ENCODE peak calls at places on chromosomes 13 and 19, in eight cellular contexts. R, P, J, X, S, F, W and Y are unnamed samples.

GRCh38 chr13:113397606-113398425 is 33.9 kb upstream of the GRTP1 start:
- DNase-seq in W (no peak), F (no peak), S (no peak), R (no peak), J (no peak), P (no peak), X (no peak), Y (no peak)

GRCh38 chr13:103471896-103472295 is 405.7 kb upstream of the SLC10A2 start:
- DNase-seq in S (no peak), X (no peak), W (no peak), P (no peak), R (peak), J (no peak), F (no peak), Y (no peak)

GRCh38 chr13:47945738-47946137 is 55.3 kb downstream of the SUCLA2 start:
- DNase-seq in F (no peak), P (peak), S (peak), W (no peak), X (no peak), J (no peak), R (no peak), Y (peak)

GRCh38 chr13:97492257-97492656 is 58.3 kb downstream of the RAP2A start:
- DNase-seq in S (no peak), R (no peak), X (no peak), P (no peak), W (no peak), F (no peak), J (no peak), Y (no peak)

GRCh38 chr13:104011505-104012270 is 945.5 kb upstream of the SLC10A2 start:
- DNase-seq in J (no peak), P (no peak), X (no peak), R (peak), F (no peak), S (peak), W (no peak), Y (no peak)

GRCh38 chr19:17865364-17866311 is 5.9 kb downstream of the RPL18A start:
- DNase-seq in F (no peak), R (peak), P (no peak), W (no peak), X (no peak), S (no peak), J (no peak), Y (no peak)

GRCh38 chr19:28399187-28399586 is 813.8 kb downstream of the UQCRFS1 start:
- DNase-seq in J (no peak), X (no peak), R (no peak), W (no peak), P (no peak), F (no peak), S (no peak), Y (no peak)

GRCh38 chr19:12825259-12826131 is 8.9 kb downstream of the RTBDN start:
- DNase-seq in F (no peak), P (peak), X (no peak), J (no peak), S (peak), W (no peak), R (peak), Y (no peak)

GRCh38 chr19:3131168-3131567 is 4.7 kb upstream of the GNA15 start:
- DNase-seq in J (no peak), X (no peak), S (no peak), W (no peak), R (no peak), F (no peak), P (no peak), Y (no peak)

GRCh38 chr13:50635504-50635903 is 208.0 kb downstream of the DLEU7 start:
- DNase-seq in F (no peak), J (no peak), P (peak), X (no peak), R (no peak), S (peak), W (peak), Y (peak)

GRCh38 chr19:50358483-50359431 is 6.7 kb downstream of the NAPSA start:
- DNase-seq in W (no peak), J (no peak), P (peak), X (peak), R (no peak), S (no peak), F (peak), Y (peak)

GRCh38 chr13:26785845-26786630 is 25.5 kb upstream of the GPR12 start:
- DNase-seq in X (no peak), R (peak), S (no peak), W (no peak), F (no peak), J (no peak), P (peak), Y (no peak)
- H3K4me3 ChIP-seq in X (peak), R (peak), S (no peak), W (no peak), F (no peak), J (no peak), P (no peak), Y (no peak)

GRCh38 chr13:94860981-94861407 is 148.6 kb upstream of the SOX21 start:
- DNase-seq in F (no peak), J (no peak), S (peak), W (no peak), P (peak), R (no peak), X (no peak), Y (peak)
- H3K4me3 ChIP-seq in F (no peak), J (no peak), S (no peak), W (no peak), P (peak), R (no peak), X (peak), Y (peak)

GRCh38 chr19:2050991-2051770 is at the start of gene MKNK2:
- DNase-seq in J (peak), F (peak), X (peak), R (peak), P (peak), W (no peak), S (peak), Y (peak)

GRCh38 chr19:2053601-2054389 is 2.8 kb upstream of the MKNK2 start:
- DNase-seq in F (peak), S (no peak), X (no peak), R (no peak), W (no peak), P (no peak), J (no peak), Y (peak)

GRCh38 chr19:2050349-2050990 is 574 bp downstream of the MKNK2 start:
- DNase-seq in W (no peak), J (no peak), F (peak), X (no peak), S (no peak), R (no peak), P (no peak), Y (no peak)

GRCh38 chr19:2049741-2050348 is 1.2 kb downstream of the MKNK2 start:
- DNase-seq in R (peak), W (peak), X (peak), S (peak), J (no peak), P (peak), F (peak), Y (peak)

GRCh38 chr19:2051771-2052704 is 994 bp upstream of the MKNK2 start:
- DNase-seq in J (no peak), R (no peak), W (no peak), X (no peak), P (no peak), S (no peak), F (peak), Y (no peak)
- H3K4me3 ChIP-seq in J (peak), R (peak), W (peak), X (peak), P (no peak), S (peak), F (no peak), Y (no peak)

GRCh38 chr13:94712812-94713555 is 639 bp upstream of the SOX21 start:
- DNase-seq in P (peak), J (no peak), X (no peak), F (peak), W (no peak), S (peak), R (peak), Y (peak)
- H3K4me3 ChIP-seq in P (no peak), J (peak), X (peak), F (no peak), W (peak), S (peak), R (peak), Y (no peak)

GRCh38 chr13:27037571-27037970 is 134.0 kb downstream of the USP12 start:
- DNase-seq in W (no peak), X (no peak), F (no peak), P (no peak), J (no peak), S (peak), R (no peak), Y (no peak)

GRCh38 chr13:27036236-27036981 is 135.2 kb downstream of the USP12 start:
- DNase-seq in X (no peak), J (peak), F (no peak), W (no peak), R (no peak), S (peak), P (peak), Y (peak)

GRCh38 chr13:27034678-27035111 is 136.9 kb downstream of the USP12 start:
- DNase-seq in X (peak), F (no peak), R (peak), S (peak), J (no peak), W (no peak), P (no peak), Y (no peak)

GRCh38 chr13:27037171-27037570 is 134.4 kb downstream of the USP12 start:
- DNase-seq in X (no peak), J (no peak), S (no peak), W (no peak), P (no peak), F (no peak), R (no peak), Y (no peak)

DNA sequence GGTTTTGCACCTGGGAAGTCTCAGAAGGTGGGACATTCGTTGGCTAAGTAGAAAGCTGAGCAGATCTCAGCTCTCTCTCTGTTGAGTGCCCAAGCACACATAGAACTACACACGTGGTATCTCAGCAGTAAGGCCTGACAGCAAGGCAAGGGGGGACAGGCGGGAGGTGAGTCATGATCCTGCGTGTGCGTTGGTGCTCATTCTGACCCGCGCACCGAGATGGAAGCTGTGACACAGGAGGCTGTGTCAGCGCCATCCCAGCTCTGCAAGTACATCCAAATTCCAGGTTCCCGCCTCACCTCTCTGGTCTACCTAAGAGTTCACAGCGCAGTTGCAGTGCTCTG is 135.7 kb downstream of the USP12 start:
- DNase-seq in S (peak), X (no peak), R (no peak), F (no peak), P (no peak), W (no peak), J (peak), Y (peak)
- H3K4me3 ChIP-seq in S (no peak), X (no peak), R (no peak), F (no peak), P (no peak), W (no peak), J (peak), Y (no peak)

DNA sequence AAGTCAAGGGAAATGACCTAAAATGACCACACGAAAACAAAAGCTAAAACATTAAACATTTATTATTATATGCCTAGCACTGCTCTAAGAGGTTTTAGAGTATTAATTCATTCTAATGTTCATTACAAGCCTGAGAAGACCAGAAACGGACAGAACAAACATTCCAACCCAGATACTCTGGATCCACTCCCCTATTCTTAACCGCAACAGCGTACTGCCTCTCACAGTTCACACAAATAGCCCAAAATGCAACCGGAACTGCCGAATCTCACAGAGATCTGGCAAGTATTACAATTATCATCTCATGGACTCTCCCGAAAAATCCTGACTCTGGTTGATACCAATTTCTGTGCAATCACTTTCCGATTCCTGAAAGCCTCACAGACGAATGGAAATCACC is 1.4 kb downstream of the ZNF780B start:
- DNase-seq in J (no peak), R (no peak), X (no peak), S (no peak), F (no peak), W (no peak), P (no peak), Y (no peak)
- H3K4me3 ChIP-seq in J (no peak), R (peak), X (peak), S (no peak), F (no peak), W (peak), P (peak), Y (peak)

DNA sequence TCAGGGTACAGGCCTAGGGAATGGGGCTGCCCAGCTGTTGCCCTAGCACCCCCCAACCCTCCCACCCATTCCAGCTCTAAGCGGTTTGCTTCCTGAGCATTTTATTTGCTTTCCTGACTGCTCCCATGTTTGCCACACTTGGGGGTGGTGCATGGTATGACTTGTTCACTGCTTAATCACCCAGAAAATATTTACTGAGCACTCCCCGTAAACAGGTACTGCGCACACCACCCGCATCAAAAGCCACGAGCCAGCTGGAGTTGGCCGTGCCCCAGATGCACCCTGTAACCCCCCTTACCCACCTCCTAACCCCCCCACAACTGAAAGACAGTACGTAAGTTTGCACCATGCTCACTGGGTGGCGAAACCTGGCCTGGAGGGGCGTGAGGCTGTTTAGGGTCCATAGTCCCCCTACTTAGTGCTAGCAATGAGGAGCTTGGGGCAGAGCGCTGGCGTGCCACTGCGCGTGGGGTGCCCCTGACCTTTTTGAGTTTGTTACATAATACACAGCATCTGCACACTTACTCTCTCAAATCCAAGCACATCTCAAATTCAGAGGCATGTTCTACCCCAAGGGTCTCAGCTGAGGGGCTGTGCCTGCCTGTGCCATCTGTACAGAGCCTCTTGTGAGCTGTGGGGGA is 29.8 kb downstream of the DPF1 start:
- DNase-seq in P (no peak), R (no peak), J (no peak), F (peak), W (no peak), S (no peak), X (no peak), Y (no peak)
- H3K4me3 ChIP-seq in P (no peak), R (no peak), J (peak), F (no peak), W (no peak), S (no peak), X (no peak), Y (no peak)

DNA sequence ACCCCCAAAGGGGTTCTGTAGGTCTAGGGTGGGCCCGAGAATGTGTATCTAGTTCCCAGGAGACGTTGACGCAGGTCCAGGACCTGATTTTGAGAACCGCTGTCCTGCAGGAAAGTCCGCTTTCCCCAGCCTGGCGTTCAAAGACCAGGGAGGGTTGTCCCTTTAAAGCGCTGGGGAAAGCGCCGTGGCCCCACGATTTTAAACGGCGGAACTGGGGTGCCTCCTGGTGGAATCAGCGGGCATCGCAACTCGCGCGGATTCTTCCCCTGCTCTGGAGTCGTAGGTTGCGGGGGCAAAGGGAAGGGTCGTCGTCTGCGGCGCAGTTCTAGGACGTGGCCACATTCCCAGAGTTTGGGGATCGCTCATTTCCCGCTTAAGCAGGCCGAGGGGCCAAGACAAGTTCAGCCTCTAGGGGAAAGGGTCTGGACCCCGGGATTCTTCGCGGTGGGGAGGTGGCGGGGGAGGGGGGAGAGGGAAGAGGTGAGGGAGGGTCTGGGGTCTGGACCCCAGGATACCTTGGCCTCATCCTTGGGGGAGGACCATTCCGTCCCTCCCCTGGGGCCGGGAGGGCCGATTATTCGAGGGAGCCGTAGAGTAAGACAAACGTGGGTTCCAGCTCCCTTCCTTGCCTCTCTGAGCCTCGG is 7.7 kb downstream of the PNMA8B start:
- DNase-seq in P (peak), W (no peak), S (peak), X (peak), J (peak), F (peak), R (peak), Y (peak)
- H3K4me3 ChIP-seq in P (peak), W (peak), S (no peak), X (peak), J (peak), F (no peak), R (peak), Y (peak)

DNA sequence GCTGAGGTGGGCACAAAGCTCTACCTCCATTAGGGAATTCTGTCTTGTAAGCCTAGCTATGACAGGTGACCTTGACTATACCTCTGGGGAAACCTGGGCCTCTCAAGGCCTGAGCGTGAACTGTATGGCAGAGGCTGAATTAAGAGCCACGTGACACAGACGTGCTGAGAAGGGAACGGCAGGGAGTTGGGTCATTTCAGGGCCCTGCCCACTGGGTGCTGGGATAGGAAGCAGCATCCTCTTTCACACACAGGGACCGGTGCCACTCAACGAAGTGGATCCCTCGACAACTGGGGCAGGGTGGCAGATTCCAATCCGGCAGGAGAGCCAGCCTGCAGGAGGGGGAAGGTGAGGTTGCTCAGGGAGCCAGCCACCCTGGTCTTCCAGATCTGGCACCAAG is 9.2 kb downstream of the ASF1B start:
- DNase-seq in F (no peak), R (no peak), J (no peak), S (no peak), X (no peak), W (no peak), P (no peak), Y (no peak)
- H3K4me3 ChIP-seq in F (no peak), R (no peak), J (no peak), S (no peak), X (no peak), W (no peak), P (no peak), Y (no peak)